ENCODE peak calls at places on chromosomes 11 and 22, in five cellular contexts. One of them, this sample, is unnamed.

GRCh38 chr11:12186683-12187082 is 76.3 kb downstream of the MICAL2 start:
- DNase-seq in activated T-helper 9 cell treated with anti-CD3 and anti-CD28 coated beads, Interleukin-2, amount 50 U/mL, for 16 hours: no peak
- DNase-seq in Kasumi-1: no peak
- DNase-seq in NT2/D1: no peak
- DNase-seq in activated T-cell treated with anti-CD3 and anti-CD28 coated beads, Interleukin-2, amount 50 U/mL, for 1 hour: no peak
- DNase-seq in this sample: no peak

GRCh38 chr11:126963603-126964353 is 36.8 kb downstream of the KIRREL3 start:
- DNase-seq in activated T-cell treated with anti-CD3 and anti-CD28 coated beads, Interleukin-2, amount 50 U/mL, for 1 hour: no peak
- DNase-seq in Kasumi-1: no peak
- DNase-seq in activated T-helper 9 cell treated with anti-CD3 and anti-CD28 coated beads, Interleukin-2, amount 50 U/mL, for 16 hours: no peak
- DNase-seq in NT2/D1: no peak
- DNase-seq in this sample: no peak

GRCh38 chr11:2667940-2668339 is 31.9 kb downstream of the KCNQ1OT1 start:
- DNase-seq in Kasumi-1: no peak
- DNase-seq in activated T-helper 9 cell treated with anti-CD3 and anti-CD28 coated beads, Interleukin-2, amount 50 U/mL, for 16 hours: no peak
- DNase-seq in NT2/D1: no peak
- DNase-seq in activated T-cell treated with anti-CD3 and anti-CD28 coated beads, Interleukin-2, amount 50 U/mL, for 1 hour: no peak
- DNase-seq in this sample: no peak

GRCh38 chr11:125289419-125290088 is 125.0 kb downstream of the PKNOX2 start:
- DNase-seq in activated T-helper 9 cell treated with anti-CD3 and anti-CD28 coated beads, Interleukin-2, amount 50 U/mL, for 16 hours: no peak
- DNase-seq in activated T-cell treated with anti-CD3 and anti-CD28 coated beads, Interleukin-2, amount 50 U/mL, for 1 hour: no peak
- DNase-seq in Kasumi-1: no peak
- DNase-seq in NT2/D1: no peak
- DNase-seq in this sample: no peak

GRCh38 chr11:10908215-10908990 is 50.5 kb upstream of the ZBED5 start:
- DNase-seq in NT2/D1: peak
- DNase-seq in activated T-cell treated with anti-CD3 and anti-CD28 coated beads, Interleukin-2, amount 50 U/mL, for 1 hour: no peak
- DNase-seq in activated T-helper 9 cell treated with anti-CD3 and anti-CD28 coated beads, Interleukin-2, amount 50 U/mL, for 16 hours: no peak
- DNase-seq in Kasumi-1: no peak
- DNase-seq in this sample: no peak

GRCh38 chr11:56740886-56741285 is 7.6 kb downstream of the OR9G4 start:
- DNase-seq in Kasumi-1: no peak
- DNase-seq in activated T-helper 9 cell treated with anti-CD3 and anti-CD28 coated beads, Interleukin-2, amount 50 U/mL, for 16 hours: no peak
- DNase-seq in activated T-cell treated with anti-CD3 and anti-CD28 coated beads, Interleukin-2, amount 50 U/mL, for 1 hour: no peak
- DNase-seq in NT2/D1: no peak
- DNase-seq in this sample: no peak

GRCh38 chr11:26623076-26623666 is 51.1 kb upstream of the MUC15 start:
- DNase-seq in Kasumi-1: no peak
- DNase-seq in activated T-helper 9 cell treated with anti-CD3 and anti-CD28 coated beads, Interleukin-2, amount 50 U/mL, for 16 hours: no peak
- DNase-seq in activated T-cell treated with anti-CD3 and anti-CD28 coated beads, Interleukin-2, amount 50 U/mL, for 1 hour: no peak
- DNase-seq in NT2/D1: no peak
- DNase-seq in this sample: no peak

GRCh38 chr22:31346255-31346732 is at the start of gene PATZ1:
- DNase-seq in NT2/D1: no peak
- DNase-seq in Kasumi-1: peak
- DNase-seq in activated T-helper 9 cell treated with anti-CD3 and anti-CD28 coated beads, Interleukin-2, amount 50 U/mL, for 16 hours: peak
- DNase-seq in activated T-cell treated with anti-CD3 and anti-CD28 coated beads, Interleukin-2, amount 50 U/mL, for 1 hour: peak
- DNase-seq in this sample: peak

GRCh38 chr22:29145321-29146072 is 60.2 kb upstream of the EMID1 start:
- DNase-seq in NT2/D1: no peak
- DNase-seq in Kasumi-1: no peak
- DNase-seq in activated T-cell treated with anti-CD3 and anti-CD28 coated beads, Interleukin-2, amount 50 U/mL, for 1 hour: no peak
- DNase-seq in activated T-helper 9 cell treated with anti-CD3 and anti-CD28 coated beads, Interleukin-2, amount 50 U/mL, for 16 hours: no peak
- DNase-seq in this sample: no peak

GRCh38 chr11:69044111-69045013 is 4.4 kb upstream of the TPCN2 start:
- DNase-seq in NT2/D1: peak
- DNase-seq in Kasumi-1: peak
- DNase-seq in activated T-helper 9 cell treated with anti-CD3 and anti-CD28 coated beads, Interleukin-2, amount 50 U/mL, for 16 hours: no peak
- DNase-seq in activated T-cell treated with anti-CD3 and anti-CD28 coated beads, Interleukin-2, amount 50 U/mL, for 1 hour: peak
- DNase-seq in this sample: no peak

GRCh38 chr11:65643971-65644370 is 6.1 kb downstream of the SIPA1 start:
- DNase-seq in activated T-cell treated with anti-CD3 and anti-CD28 coated beads, Interleukin-2, amount 50 U/mL, for 1 hour: no peak
- DNase-seq in Kasumi-1: no peak
- DNase-seq in NT2/D1: no peak
- DNase-seq in activated T-helper 9 cell treated with anti-CD3 and anti-CD28 coated beads, Interleukin-2, amount 50 U/mL, for 16 hours: no peak
- DNase-seq in this sample: no peak

GRCh38 chr11:40602866-40603578 is 856.4 kb downstream of the LRRC4C start:
- DNase-seq in activated T-helper 9 cell treated with anti-CD3 and anti-CD28 coated beads, Interleukin-2, amount 50 U/mL, for 16 hours: no peak
- DNase-seq in NT2/D1: no peak
- DNase-seq in activated T-cell treated with anti-CD3 and anti-CD28 coated beads, Interleukin-2, amount 50 U/mL, for 1 hour: no peak
- DNase-seq in Kasumi-1: no peak
- DNase-seq in this sample: no peak

GRCh38 chr11:64735860-64736259 is 8.1 kb downstream of the RASGRP2 start:
- DNase-seq in activated T-helper 9 cell treated with anti-CD3 and anti-CD28 coated beads, Interleukin-2, amount 50 U/mL, for 16 hours: no peak
- DNase-seq in NT2/D1: no peak
- DNase-seq in Kasumi-1: no peak
- DNase-seq in activated T-cell treated with anti-CD3 and anti-CD28 coated beads, Interleukin-2, amount 50 U/mL, for 1 hour: no peak
- DNase-seq in this sample: no peak

GRCh38 chr11:121723261-121723741 is 270.5 kb upstream of the SORL1-AS1 start:
- DNase-seq in NT2/D1: no peak
- DNase-seq in Kasumi-1: no peak
- DNase-seq in activated T-helper 9 cell treated with anti-CD3 and anti-CD28 coated beads, Interleukin-2, amount 50 U/mL, for 16 hours: no peak
- DNase-seq in activated T-cell treated with anti-CD3 and anti-CD28 coated beads, Interleukin-2, amount 50 U/mL, for 1 hour: no peak
- DNase-seq in this sample: no peak

GRCh38 chr11:102575016-102575415 is 44.5 kb upstream of the MMP7 start:
- DNase-seq in activated T-helper 9 cell treated with anti-CD3 and anti-CD28 coated beads, Interleukin-2, amount 50 U/mL, for 16 hours: no peak
- DNase-seq in Kasumi-1: no peak
- DNase-seq in NT2/D1: no peak
- DNase-seq in activated T-cell treated with anti-CD3 and anti-CD28 coated beads, Interleukin-2, amount 50 U/mL, for 1 hour: no peak
- DNase-seq in this sample: no peak

GRCh38 chr11:27653990-27654758 is 46.1 kb downstream of the BDNF start:
- DNase-seq in activated T-helper 9 cell treated with anti-CD3 and anti-CD28 coated beads, Interleukin-2, amount 50 U/mL, for 16 hours: no peak
- DNase-seq in activated T-cell treated with anti-CD3 and anti-CD28 coated beads, Interleukin-2, amount 50 U/mL, for 1 hour: no peak
- DNase-seq in NT2/D1: no peak
- DNase-seq in Kasumi-1: no peak
- DNase-seq in this sample: no peak

GRCh38 chr11:121687961-121688566 is 235.3 kb upstream of the SORL1-AS1 start:
- DNase-seq in Kasumi-1: peak
- DNase-seq in activated T-cell treated with anti-CD3 and anti-CD28 coated beads, Interleukin-2, amount 50 U/mL, for 1 hour: no peak
- DNase-seq in NT2/D1: no peak
- DNase-seq in activated T-helper 9 cell treated with anti-CD3 and anti-CD28 coated beads, Interleukin-2, amount 50 U/mL, for 16 hours: no peak
- DNase-seq in this sample: no peak

GRCh38 chr11:65132238-65132987 is 1.9 kb downstream of the SYVN1 start:
- DNase-seq in activated T-helper 9 cell treated with anti-CD3 and anti-CD28 coated beads, Interleukin-2, amount 50 U/mL, for 16 hours: no peak
- DNase-seq in Kasumi-1: peak
- DNase-seq in activated T-cell treated with anti-CD3 and anti-CD28 coated beads, Interleukin-2, amount 50 U/mL, for 1 hour: peak
- DNase-seq in NT2/D1: no peak
- DNase-seq in this sample: no peak

GRCh38 chr22:49847751-49848689 is 5.6 kb upstream of the ZBED4 start:
- DNase-seq in activated T-cell treated with anti-CD3 and anti-CD28 coated beads, Interleukin-2, amount 50 U/mL, for 1 hour: no peak
- DNase-seq in Kasumi-1: peak
- DNase-seq in NT2/D1: no peak
- DNase-seq in activated T-helper 9 cell treated with anti-CD3 and anti-CD28 coated beads, Interleukin-2, amount 50 U/mL, for 16 hours: no peak
- DNase-seq in this sample: no peak

GRCh38 chr11:12242071-12242672 is 131.8 kb downstream of the MICAL2 start:
- DNase-seq in activated T-cell treated with anti-CD3 and anti-CD28 coated beads, Interleukin-2, amount 50 U/mL, for 1 hour: peak
- DNase-seq in activated T-helper 9 cell treated with anti-CD3 and anti-CD28 coated beads, Interleukin-2, amount 50 U/mL, for 16 hours: no peak
- DNase-seq in Kasumi-1: no peak
- DNase-seq in NT2/D1: no peak
- DNase-seq in this sample: no peak

GRCh38 chr11:125942771-125943428 is 2.9 kb upstream of the VSIG10L2 start:
- DNase-seq in activated T-helper 9 cell treated with anti-CD3 and anti-CD28 coated beads, Interleukin-2, amount 50 U/mL, for 16 hours: no peak
- DNase-seq in NT2/D1: no peak
- DNase-seq in Kasumi-1: no peak
- DNase-seq in activated T-cell treated with anti-CD3 and anti-CD28 coated beads, Interleukin-2, amount 50 U/mL, for 1 hour: no peak
- DNase-seq in this sample: no peak

GRCh38 chr22:30694638-30695350 is at the start of gene OSBP2:
- DNase-seq in NT2/D1: no peak
- DNase-seq in activated T-cell treated with anti-CD3 and anti-CD28 coated beads, Interleukin-2, amount 50 U/mL, for 1 hour: peak
- DNase-seq in activated T-helper 9 cell treated with anti-CD3 and anti-CD28 coated beads, Interleukin-2, amount 50 U/mL, for 16 hours: peak
- DNase-seq in Kasumi-1: no peak
- DNase-seq in this sample: peak

GRCh38 chr11:6655790-6656580 is at the start of gene DCHS1:
- DNase-seq in activated T-helper 9 cell treated with anti-CD3 and anti-CD28 coated beads, Interleukin-2, amount 50 U/mL, for 16 hours: no peak
- DNase-seq in Kasumi-1: no peak
- DNase-seq in activated T-cell treated with anti-CD3 and anti-CD28 coated beads, Interleukin-2, amount 50 U/mL, for 1 hour: peak
- DNase-seq in NT2/D1: no peak
- DNase-seq in this sample: no peak

GRCh38 chr11:68843052-68843561 is 1.4 kb upstream of the CPT1A start:
- DNase-seq in activated T-cell treated with anti-CD3 and anti-CD28 coated beads, Interleukin-2, amount 50 U/mL, for 1 hour: peak
- DNase-seq in Kasumi-1: peak
- DNase-seq in NT2/D1: no peak
- DNase-seq in activated T-helper 9 cell treated with anti-CD3 and anti-CD28 coated beads, Interleukin-2, amount 50 U/mL, for 16 hours: peak
- DNase-seq in this sample: no peak

GRCh38 chr11:113274708-113275582 is 39.4 kb upstream of the TTC12 start:
- DNase-seq in activated T-helper 9 cell treated with anti-CD3 and anti-CD28 coated beads, Interleukin-2, amount 50 U/mL, for 16 hours: no peak
- DNase-seq in Kasumi-1: no peak
- DNase-seq in activated T-cell treated with anti-CD3 and anti-CD28 coated beads, Interleukin-2, amount 50 U/mL, for 1 hour: no peak
- DNase-seq in NT2/D1: peak
- DNase-seq in this sample: no peak

GRCh38 chr11:103730151-103730940 is 306.1 kb upstream of the DDI1 start:
- DNase-seq in activated T-helper 9 cell treated with anti-CD3 and anti-CD28 coated beads, Interleukin-2, amount 50 U/mL, for 16 hours: no peak
- DNase-seq in NT2/D1: no peak
- DNase-seq in activated T-cell treated with anti-CD3 and anti-CD28 coated beads, Interleukin-2, amount 50 U/mL, for 1 hour: no peak
- DNase-seq in Kasumi-1: no peak
- DNase-seq in this sample: no peak

GRCh38 chr11:125941606-125942275 is 4.1 kb upstream of the VSIG10L2 start:
- DNase-seq in activated T-helper 9 cell treated with anti-CD3 and anti-CD28 coated beads, Interleukin-2, amount 50 U/mL, for 16 hours: peak
- DNase-seq in Kasumi-1: peak
- DNase-seq in NT2/D1: peak
- DNase-seq in activated T-cell treated with anti-CD3 and anti-CD28 coated beads, Interleukin-2, amount 50 U/mL, for 1 hour: peak
- DNase-seq in this sample: peak

GRCh38 chr11:117519170-117519569 is 191.5 kb downstream of the CEP164 start:
- DNase-seq in activated T-helper 9 cell treated with anti-CD3 and anti-CD28 coated beads, Interleukin-2, amount 50 U/mL, for 16 hours: no peak
- DNase-seq in activated T-cell treated with anti-CD3 and anti-CD28 coated beads, Interleukin-2, amount 50 U/mL, for 1 hour: no peak
- DNase-seq in NT2/D1: no peak
- DNase-seq in Kasumi-1: no peak
- DNase-seq in this sample: no peak

GRCh38 chr11:67266424-67267187 is at the start of gene GRK2:
- DNase-seq in activated T-helper 9 cell treated with anti-CD3 and anti-CD28 coated beads, Interleukin-2, amount 50 U/mL, for 16 hours: no peak
- DNase-seq in NT2/D1: no peak
- DNase-seq in activated T-cell treated with anti-CD3 and anti-CD28 coated beads, Interleukin-2, amount 50 U/mL, for 1 hour: no peak
- DNase-seq in Kasumi-1: peak
- DNase-seq in this sample: no peak

GRCh38 chr22:38755911-38756532 is at the start of gene SUN2:
- DNase-seq in Kasumi-1: peak
- DNase-seq in activated T-helper 9 cell treated with anti-CD3 and anti-CD28 coated beads, Interleukin-2, amount 50 U/mL, for 16 hours: peak
- DNase-seq in NT2/D1: no peak
- DNase-seq in activated T-cell treated with anti-CD3 and anti-CD28 coated beads, Interleukin-2, amount 50 U/mL, for 1 hour: peak
- DNase-seq in this sample: peak

GRCh38 chr11:121237686-121238658 is 54.6 kb upstream of the SC5D start:
- DNase-seq in activated T-cell treated with anti-CD3 and anti-CD28 coated beads, Interleukin-2, amount 50 U/mL, for 1 hour: no peak
- DNase-seq in Kasumi-1: no peak
- DNase-seq in activated T-helper 9 cell treated with anti-CD3 and anti-CD28 coated beads, Interleukin-2, amount 50 U/mL, for 16 hours: no peak
- DNase-seq in NT2/D1: no peak
- DNase-seq in this sample: no peak

GRCh38 chr11:128095459-128096096 is 491.8 kb downstream of the ETS1 start:
- DNase-seq in NT2/D1: no peak
- DNase-seq in activated T-cell treated with anti-CD3 and anti-CD28 coated beads, Interleukin-2, amount 50 U/mL, for 1 hour: no peak
- DNase-seq in Kasumi-1: no peak
- DNase-seq in activated T-helper 9 cell treated with anti-CD3 and anti-CD28 coated beads, Interleukin-2, amount 50 U/mL, for 16 hours: no peak
- DNase-seq in this sample: no peak

GRCh38 chr11:116852261-116853125 is 15.1 kb upstream of the APOA1 start:
- DNase-seq in NT2/D1: no peak
- DNase-seq in activated T-cell treated with anti-CD3 and anti-CD28 coated beads, Interleukin-2, amount 50 U/mL, for 1 hour: no peak
- DNase-seq in activated T-helper 9 cell treated with anti-CD3 and anti-CD28 coated beads, Interleukin-2, amount 50 U/mL, for 16 hours: no peak
- DNase-seq in Kasumi-1: no peak
- DNase-seq in this sample: no peak

GRCh38 chr22:46293591-46294260 is 2.9 kb upstream of the GTSE1 start:
- DNase-seq in NT2/D1: no peak
- DNase-seq in activated T-cell treated with anti-CD3 and anti-CD28 coated beads, Interleukin-2, amount 50 U/mL, for 1 hour: no peak
- DNase-seq in Kasumi-1: peak
- DNase-seq in activated T-helper 9 cell treated with anti-CD3 and anti-CD28 coated beads, Interleukin-2, amount 50 U/mL, for 16 hours: no peak
- DNase-seq in this sample: no peak

GRCh38 chr11:92556435-92556834 is 331.8 kb downstream of the FAT3 start:
- DNase-seq in activated T-helper 9 cell treated with anti-CD3 and anti-CD28 coated beads, Interleukin-2, amount 50 U/mL, for 16 hours: no peak
- DNase-seq in Kasumi-1: peak
- DNase-seq in NT2/D1: no peak
- DNase-seq in activated T-cell treated with anti-CD3 and anti-CD28 coated beads, Interleukin-2, amount 50 U/mL, for 1 hour: no peak
- DNase-seq in this sample: no peak

GRCh38 chr11:1555713-1556153 is 16.3 kb downstream of the DUSP8 start:
- DNase-seq in activated T-helper 9 cell treated with anti-CD3 and anti-CD28 coated beads, Interleukin-2, amount 50 U/mL, for 16 hours: no peak
- DNase-seq in activated T-cell treated with anti-CD3 and anti-CD28 coated beads, Interleukin-2, amount 50 U/mL, for 1 hour: no peak
- DNase-seq in Kasumi-1: no peak
- DNase-seq in NT2/D1: peak
- DNase-seq in this sample: no peak

GRCh38 chr22:43053176-43053575 is 36.0 kb downstream of the TTLL1 start:
- DNase-seq in Kasumi-1: peak
- DNase-seq in activated T-cell treated with anti-CD3 and anti-CD28 coated beads, Interleukin-2, amount 50 U/mL, for 1 hour: no peak
- DNase-seq in activated T-helper 9 cell treated with anti-CD3 and anti-CD28 coated beads, Interleukin-2, amount 50 U/mL, for 16 hours: no peak
- DNase-seq in NT2/D1: no peak
- DNase-seq in this sample: no peak

This sample was measured in CD4-positive, alpha-beta T cell.